ENCODE peak calls at places on chromosomes 12 and 14, in seven cellular contexts. Y, R, X, M, T, I and N are unnamed samples.
A peak's percentile ranks its signal among the peaks of the same experiment; 100 is the strongest.

GRCh38 chr14:59321184-59321952 is 132.9 kb downstream of the DAAM1 start:
- DNase-seq in T (no peak), R (no peak), I (no peak), M (no peak), Y (peak; percentile 52), X (no peak), N (no peak)

GRCh38 chr14:68392393-68393085 is 400.3 kb downstream of the ZFP36L1 start:
- DNase-seq in M (no peak), X (peak; percentile 13), T (no peak), Y (no peak), R (no peak), I (no peak), N (no peak)

GRCh38 chr14:100764716-100765115 is 38.0 kb downstream of the DLK1 start:
- DNase-seq in T (no peak), R (no peak), X (no peak), Y (no peak), I (no peak), M (no peak), N (no peak)

GRCh38 chr12:104890463-104891096 is 67.5 kb downstream of the SLC41A2 start:
- DNase-seq in X (no peak), T (no peak), I (no peak), Y (no peak), R (no peak), M (no peak), N (no peak)

GRCh38 chr14:29858299-29858698 is 69.3 kb downstream of the PRKD1 start:
- DNase-seq in I (no peak), T (no peak), Y (no peak), R (no peak), M (no peak), X (no peak), N (peak; percentile 45)

GRCh38 chr12:32561931-32562341 is 117.2 kb upstream of the DNM1L start:
- DNase-seq in Y (no peak), M (no peak), X (peak; percentile 34), T (no peak), R (no peak), I (no peak), N (no peak)

GRCh38 chr12:47307680-47308399 is 228.1 kb upstream of the AMIGO2 start:
- DNase-seq in I (no peak), M (peak; percentile 70), T (peak; percentile 49), R (peak; percentile 93), X (peak; percentile 43), Y (peak; percentile 73), N (peak; percentile 31)

GRCh38 chr12:91222746-91223145 is 40.1 kb upstream of the DCN start:
- DNase-seq in Y (peak; percentile 78), M (no peak), R (no peak), X (no peak), T (no peak), I (no peak), N (no peak)

GRCh38 chr14:76742961-76743360 is 18.3 kb upstream of the VASH1 start:
- DNase-seq in X (no peak), I (no peak), T (no peak), M (no peak), R (no peak), Y (no peak), N (no peak)

GRCh38 chr14:32205984-32206383 is 2.9 kb upstream of the RNU6-8 start:
- DNase-seq in M (no peak), R (no peak), X (no peak), Y (no peak), I (no peak), T (no peak), N (peak; percentile 45)

GRCh38 chr12:31928246-31929139 is 30.7 kb upstream of the RESF1 start:
- DNase-seq in Y (no peak), X (no peak), I (no peak), R (no peak), M (no peak), T (no peak), N (no peak)

GRCh38 chr12:113186033-113186365 is 478 bp downstream of the RITA1 start:
- DNase-seq in R (peak; percentile 55), I (no peak), M (peak; percentile 65), T (no peak), X (peak; percentile 31), Y (peak; percentile 18), N (no peak)

DNA sequence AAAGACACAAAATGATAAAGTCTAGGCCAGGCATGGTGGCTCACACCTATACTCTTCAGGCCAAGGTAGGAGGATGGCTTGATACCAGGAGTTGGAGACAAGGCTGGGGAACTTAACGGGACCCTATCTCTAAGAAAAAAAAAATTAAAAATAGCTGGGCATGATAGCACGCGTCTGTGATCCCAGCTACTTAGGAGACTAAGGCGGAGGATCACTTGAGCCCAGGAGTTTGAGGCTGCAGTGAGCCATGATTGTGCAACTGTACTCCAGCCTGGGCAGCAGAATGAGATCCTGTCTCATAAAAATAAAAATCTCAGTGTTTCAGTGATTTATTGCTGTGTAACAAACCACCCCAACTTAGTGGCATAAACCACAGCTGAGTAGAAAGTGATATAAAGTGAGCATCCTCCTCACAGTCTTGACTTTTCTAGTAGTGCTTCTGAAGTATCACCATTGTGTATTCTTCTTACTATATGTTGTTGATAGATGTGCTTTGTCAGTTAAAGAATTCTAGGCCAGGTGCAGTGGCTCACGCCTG is 10.6 kb upstream of the ATF1 start:
- DNase-seq in T (no peak), Y (no peak), I (no peak), R (no peak), M (no peak), X (no peak), N (no peak)
- TF ChIP-seq CEBPB in T (no peak), Y (no peak), I (no peak), R (no peak), M (peak; percentile 11), X (no peak), N (no peak)

GRCh38 chr12:52044284-52044983 is 6.8 kb upstream of the NR4A1 start:
- DNase-seq in M (no peak), I (no peak), R (no peak), T (no peak), X (no peak), Y (no peak), N (no peak)
- TF ChIP-seq CEBPB in M (no peak), I (no peak), R (no peak), T (no peak), X (no peak), Y (no peak), N (no peak)

DNA sequence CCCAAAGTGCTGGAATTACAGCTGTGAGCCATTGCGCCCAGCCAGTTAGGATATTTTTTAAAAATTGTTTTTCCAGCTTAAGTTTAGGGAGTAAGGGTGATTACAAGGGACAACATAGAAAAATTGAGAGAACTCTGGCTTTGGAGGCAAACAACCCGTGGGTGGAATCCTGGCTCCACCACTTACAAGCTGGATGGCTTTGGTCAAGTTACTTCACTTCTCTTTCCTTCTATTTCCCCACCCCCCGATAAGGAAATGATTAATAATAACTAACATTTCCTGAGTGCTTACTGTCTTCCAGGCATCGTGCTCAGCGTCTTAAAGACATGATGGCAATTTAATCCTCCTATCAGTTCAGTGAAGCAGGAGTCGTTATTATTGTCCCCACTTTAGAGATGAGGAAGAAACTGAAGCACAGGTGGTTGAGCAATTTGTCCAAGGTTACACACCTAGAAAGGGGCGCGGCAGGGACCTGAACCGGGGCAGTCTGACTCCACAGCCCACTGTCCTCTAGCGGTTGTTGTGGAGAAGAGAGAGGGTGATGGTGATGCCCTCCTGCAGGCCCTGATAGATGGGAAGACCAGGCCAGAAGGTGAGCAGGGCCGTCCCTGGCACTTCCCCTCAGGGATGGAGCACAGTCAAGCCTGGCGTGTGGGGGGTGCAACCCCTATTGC is 16.7 kb upstream of the FAIM2 start:
- DNase-seq in R (no peak), T (no peak), I (no peak), M (no peak), Y (peak; percentile 50), X (peak; percentile 33), N (no peak)
- TF ChIP-seq CEBPB in R (no peak), T (no peak), I (no peak), M (no peak), Y (no peak), X (no peak), N (no peak)

DNA sequence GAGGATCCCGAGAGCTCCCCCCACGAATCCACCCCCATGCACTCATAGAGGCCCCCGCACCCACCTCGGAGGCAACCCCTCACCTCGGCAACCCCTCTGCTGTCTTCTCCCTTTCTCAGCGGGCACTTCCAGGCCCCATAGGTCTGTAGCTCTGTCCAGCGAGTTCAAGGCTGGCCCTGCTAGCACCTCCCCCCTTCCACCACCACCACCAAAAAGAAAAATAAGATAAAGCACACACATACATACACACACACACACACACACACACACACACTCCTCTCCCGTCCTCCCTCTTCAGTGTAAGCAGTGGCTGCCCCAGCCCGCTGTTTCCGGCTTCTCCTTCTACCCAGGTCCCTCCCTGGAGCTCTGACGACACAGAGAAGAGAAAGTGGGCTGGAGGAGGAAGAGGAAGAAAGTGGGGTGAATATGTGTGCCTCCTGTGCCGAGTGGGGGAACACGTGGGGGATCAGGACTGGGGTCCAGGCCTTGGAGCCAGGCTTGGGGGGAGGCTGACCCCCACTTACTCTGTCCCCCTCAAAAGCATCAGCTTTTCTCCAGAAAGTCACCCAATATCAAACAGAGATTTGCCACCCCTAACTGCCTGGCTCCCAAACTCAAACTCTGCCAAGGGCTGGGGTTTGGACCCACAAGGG is at the start of gene STAT6:
- DNase-seq in I (no peak), R (peak; percentile 87), M (peak; percentile 86), T (no peak), Y (peak; percentile 87), X (peak; percentile 71), N (no peak)
- TF ChIP-seq CEBPB in I (no peak), R (no peak), M (no peak), T (no peak), Y (no peak), X (no peak), N (no peak)

GRCh38 chr12:2607881-2608607 is 186.7 kb upstream of the FKBP4 start:
- DNase-seq in X (no peak), Y (peak; percentile 50), M (no peak), R (no peak), T (no peak), I (no peak), N (no peak)

GRCh38 chr12:2608608-2608945 is 186.2 kb upstream of the FKBP4 start:
- DNase-seq in T (no peak), I (no peak), M (no peak), X (no peak), Y (no peak), R (no peak), N (no peak)

GRCh38 chr12:2609020-2609419 is 185.8 kb upstream of the FKBP4 start:
- DNase-seq in X (no peak), T (no peak), Y (no peak), R (no peak), I (no peak), M (no peak), N (no peak)

GRCh38 chr12:2605301-2605700 is 189.5 kb upstream of the FKBP4 start:
- DNase-seq in R (no peak), Y (no peak), T (no peak), I (no peak), M (no peak), X (no peak), N (no peak)

GRCh38 chr12:2606186-2606910 is 188.4 kb upstream of the FKBP4 start:
- DNase-seq in T (no peak), Y (no peak), I (no peak), M (no peak), X (no peak), R (no peak), N (no peak)
- TF ChIP-seq CEBPB in T (no peak), Y (no peak), I (no peak), M (no peak), X (no peak), R (no peak), N (no peak)

DNA sequence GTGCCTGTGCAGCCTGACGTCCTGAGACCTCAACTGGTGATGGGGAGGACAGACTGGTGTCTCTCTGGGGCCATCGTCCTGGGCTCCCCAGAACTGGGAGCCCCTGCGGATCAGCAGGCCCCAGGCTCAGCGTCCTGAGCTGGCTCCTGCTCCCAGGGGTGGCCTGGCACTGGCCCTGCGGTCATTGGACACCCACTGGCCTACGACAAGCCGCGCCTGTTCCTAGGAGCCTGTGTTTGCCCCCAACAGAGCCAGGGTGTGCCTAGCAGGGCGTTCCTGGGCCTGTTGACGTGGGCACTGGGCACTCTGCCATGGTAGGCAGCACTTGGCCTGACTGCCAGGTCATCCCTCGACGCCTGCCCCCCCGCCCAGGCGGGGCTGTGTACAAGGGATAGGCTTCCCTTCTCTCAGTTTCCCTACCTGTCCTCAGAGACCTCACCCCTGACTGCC is 8.4 kb downstream of the ADSS1 start:
- DNase-seq in Y (no peak), R (peak; percentile 89), M (no peak), X (no peak), I (no peak), T (no peak), N (no peak)
- TF ChIP-seq CEBPB in Y (no peak), R (no peak), M (no peak), X (no peak), I (no peak), T (no peak), N (no peak)